ENCODE peak calls at places on chromosomes 1 and 21, in seven cellular contexts. A is K562, I is GM12878, R is H1, K is GM12892, T is HepG2, O is GM12891. S is an unnamed sample.

GRCh38 chr1:25695991-25696330 is 79.4 kb downstream of the MAN1C1 start:
- DNase-seq in A (no peak), I (no peak), R (no peak), K (no peak), T (no peak), O (no peak), S (no peak)

GRCh38 chr1:2073382-2074230 is 23.4 kb downstream of the PRKCZ start:
- DNase-seq in A (peak), I (no peak), R (no peak), K (no peak), T (no peak), O (no peak), S (peak)

GRCh38 chr1:100441651-100442050 is 89.3 kb downstream of the CDC14A start:
- DNase-seq in A (no peak), I (no peak), R (no peak), K (no peak), T (no peak), O (no peak), S (no peak)

GRCh38 chr21:37219766-37220432 is 47.2 kb downstream of the VPS26C start:
- DNase-seq in A (no peak), I (no peak), R (no peak), K (no peak), T (no peak), O (no peak), S (no peak)

GRCh38 chr1:62314951-62315350 is 4.3 kb downstream of the KANK4 start:
- DNase-seq in A (no peak), I (no peak), R (no peak), K (no peak), T (no peak), O (no peak), S (no peak)

GRCh38 chr1:38085666-38086305 is 39.2 kb upstream of the POU3F1 start:
- DNase-seq in A (no peak), I (no peak), R (no peak), K (no peak), T (no peak), O (no peak), S (no peak)

GRCh38 chr1:236381565-236382158 is 12.4 kb upstream of the EDARADD start:
- DNase-seq in A (no peak), I (no peak), R (no peak), K (no peak), T (no peak), O (no peak), S (no peak)

GRCh38 chr1:38577937-38578443 is 281.6 kb downstream of the RRAGC start:
- DNase-seq in A (no peak), I (no peak), R (no peak), K (no peak), T (no peak), O (no peak), S (no peak)

GRCh38 chr1:234977891-234978396 is 150.7 kb downstream of the TOMM20 start:
- DNase-seq in A (no peak), I (no peak), R (no peak), K (no peak), T (peak), O (no peak), S (no peak)

GRCh38 chr1:109371271-109371739 is 26.4 kb downstream of the SORT1 start:
- DNase-seq in A (no peak), I (no peak), R (no peak), K (no peak), T (no peak), O (no peak), S (no peak)

GRCh38 chr1:153791856-153792253 is 16.6 kb downstream of the SLC27A3 start:
- DNase-seq in A (no peak), I (no peak), R (no peak), K (no peak), T (no peak), O (no peak), S (no peak)

GRCh38 chr1:41735587-41736290 is 183.0 kb downstream of the HIVEP3 start:
- DNase-seq in A (no peak), I (no peak), R (no peak), K (no peak), T (no peak), O (no peak), S (no peak)

GRCh38 chr21:33950425-33951079 is 34.9 kb upstream of the ATP5PO start:
- DNase-seq in A (no peak), I (no peak), R (peak), K (no peak), T (no peak), O (no peak), S (no peak)

DNA sequence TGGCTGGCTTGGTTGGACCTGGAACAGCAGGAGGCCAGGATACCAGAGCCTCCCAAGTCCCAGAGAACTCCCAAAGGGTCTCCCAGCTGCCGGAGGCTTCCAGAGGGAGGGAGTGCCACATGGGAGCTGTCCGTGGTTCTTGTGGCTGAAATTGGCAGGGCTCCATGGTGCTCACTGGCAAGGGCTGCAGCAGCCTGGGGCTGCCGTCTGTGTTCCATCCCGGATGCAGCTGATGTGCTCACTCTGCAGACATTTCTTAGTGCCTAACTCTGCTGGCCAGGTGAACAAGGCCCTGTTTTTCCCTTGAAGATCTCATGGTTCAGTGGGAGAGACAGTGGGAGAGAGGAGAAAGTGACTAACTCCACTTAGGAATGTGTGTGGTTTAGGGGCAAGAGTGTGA is 261.1 kb downstream of the CAMTA1 start:
- DNase-seq in A (no peak), I (no peak), R (peak), K (no peak), T (no peak), O (no peak), S (peak)
- TF ChIP-seq TAF1 in A (no peak), I (no peak), R (no peak), K (no peak), T (no peak), O (no peak), S (no peak)

GRCh38 chr1:222168621-222169020 is 379.3 kb downstream of the HHIPL2 start:
- DNase-seq in A (no peak), I (no peak), R (no peak), K (no peak), T (no peak), O (no peak), S (no peak)
- TF ChIP-seq TAF1 in A (no peak), I (no peak), R (no peak), K (no peak), T (no peak), O (no peak), S (no peak)

GRCh38 chr1:206829875-206830274 is 35.5 kb upstream of the IL20 start:
- DNase-seq in A (no peak), I (no peak), R (no peak), K (no peak), T (no peak), O (no peak), S (no peak)
- TF ChIP-seq TAF1 in A (no peak), I (no peak), R (no peak), K (no peak), T (no peak), O (no peak), S (no peak)

DNA sequence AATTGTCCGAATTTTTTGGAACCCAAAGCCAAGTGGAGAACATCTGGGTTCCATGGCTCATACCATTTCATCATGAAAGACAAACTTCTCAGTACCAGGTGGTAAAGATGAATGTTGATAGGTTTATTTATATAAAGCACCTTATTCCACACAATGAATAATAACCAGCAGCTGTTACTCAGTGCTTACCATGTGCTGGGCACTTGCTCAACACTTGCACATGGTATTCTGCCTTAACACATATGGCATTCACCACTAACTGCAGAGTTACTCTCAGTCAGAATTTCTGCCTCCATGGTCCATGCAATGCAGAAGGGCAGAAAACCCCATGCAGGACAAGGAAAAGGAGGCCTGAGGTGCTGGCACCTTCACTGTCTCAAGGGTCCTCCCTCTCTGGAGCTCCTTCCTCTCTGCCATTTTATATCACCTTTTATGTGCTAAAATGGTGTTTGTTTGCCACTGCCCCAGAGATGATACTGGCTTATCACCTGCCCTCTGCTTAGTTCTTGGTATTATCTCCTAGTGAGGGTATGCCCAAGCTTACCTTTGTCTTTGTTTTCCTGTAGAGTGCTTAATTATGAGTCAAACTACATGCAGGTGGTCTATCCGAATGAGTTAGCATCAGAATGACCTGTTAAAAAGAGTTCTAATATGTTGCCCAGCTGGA is 76.7 kb upstream of the ZNF326 start:
- DNase-seq in A (no peak), I (no peak), R (no peak), K (no peak), T (no peak), O (no peak), S (no peak)
- TF ChIP-seq TAF1 in A (no peak), I (no peak), R (no peak), K (no peak), T (no peak), O (no peak), S (no peak)

DNA sequence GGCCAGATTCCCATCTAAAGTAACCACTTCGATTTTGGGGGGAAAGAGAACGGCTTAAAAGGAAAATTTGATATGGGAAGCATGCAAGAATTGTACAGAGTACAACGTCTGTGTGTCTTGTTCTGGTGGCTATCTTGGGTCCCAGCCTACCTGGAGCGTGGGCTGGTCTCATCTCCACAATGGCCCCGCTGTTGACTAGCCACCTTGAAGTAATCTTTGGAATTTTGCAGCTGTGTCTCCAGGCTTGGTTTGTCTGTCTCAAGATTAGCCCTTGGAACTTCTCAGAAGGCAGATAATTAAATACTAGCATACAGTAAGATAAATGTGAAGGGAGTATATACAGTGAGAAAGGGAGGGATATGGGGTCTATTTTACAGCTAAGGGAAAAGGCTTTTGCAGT is 1.3 kb upstream of the CC2D1B start:
- DNase-seq in A (no peak), I (no peak), R (no peak), K (no peak), T (no peak), O (no peak), S (no peak)
- TF ChIP-seq TAF1 in A (no peak), I (no peak), R (no peak), K (no peak), T (no peak), O (no peak), S (no peak)

GRCh38 chr1:33925586-33925985 is 61.7 kb downstream of the HMGB4 start:
- DNase-seq in A (no peak), I (no peak), R (no peak), K (no peak), T (no peak), O (no peak), S (no peak)
- TF ChIP-seq TAF1 in A (no peak), I (no peak), R (no peak), K (no peak), T (no peak), O (no peak), S (no peak)

DNA sequence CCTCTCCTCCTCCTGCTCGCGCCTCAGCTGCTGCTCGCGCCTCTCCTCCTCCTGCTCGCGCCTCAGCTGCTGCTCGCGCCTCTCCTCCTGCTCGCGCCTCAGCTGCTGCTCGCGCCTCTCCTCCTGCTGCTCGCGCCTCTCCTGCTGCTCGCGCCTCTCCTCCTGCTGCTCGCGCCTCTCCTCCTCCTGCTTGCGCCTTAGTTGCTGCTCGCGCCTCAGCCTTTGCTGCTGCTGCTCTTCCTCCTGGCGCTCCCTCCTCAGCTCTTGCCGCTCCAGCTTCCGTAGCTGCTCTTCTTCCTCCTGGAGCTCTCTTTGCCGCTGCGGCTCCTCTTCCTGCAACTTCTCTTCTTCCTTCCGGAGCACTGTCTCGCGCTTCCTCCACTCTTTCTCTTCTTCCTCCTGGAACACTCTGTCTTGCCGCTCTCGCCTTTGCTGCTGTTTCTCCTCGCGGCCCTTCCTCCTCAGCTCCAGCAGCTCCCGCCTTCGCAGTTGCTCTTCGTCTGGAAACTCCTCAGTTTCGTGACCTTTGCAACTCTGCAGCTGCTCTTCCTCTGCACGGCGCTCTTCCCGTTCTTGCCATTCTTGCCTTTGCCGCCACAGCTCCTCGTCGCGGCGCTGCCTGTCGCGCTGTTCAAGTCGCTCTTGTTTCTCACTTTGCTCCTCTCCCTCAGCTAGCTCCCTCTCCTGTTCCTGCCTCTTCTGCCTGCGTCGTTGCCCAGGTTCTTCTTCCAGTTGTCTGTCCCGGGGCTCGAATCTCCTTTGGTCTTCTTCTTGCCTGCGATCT is 3.0 kb downstream of the TCHH start:
- DNase-seq in A (no peak), I (no peak), R (peak), K (no peak), T (no peak), O (no peak), S (no peak)
- TF ChIP-seq TAF1 in A (no peak), I (no peak), R (no peak), K (no peak), T (no peak), O (no peak), S (no peak)

DNA sequence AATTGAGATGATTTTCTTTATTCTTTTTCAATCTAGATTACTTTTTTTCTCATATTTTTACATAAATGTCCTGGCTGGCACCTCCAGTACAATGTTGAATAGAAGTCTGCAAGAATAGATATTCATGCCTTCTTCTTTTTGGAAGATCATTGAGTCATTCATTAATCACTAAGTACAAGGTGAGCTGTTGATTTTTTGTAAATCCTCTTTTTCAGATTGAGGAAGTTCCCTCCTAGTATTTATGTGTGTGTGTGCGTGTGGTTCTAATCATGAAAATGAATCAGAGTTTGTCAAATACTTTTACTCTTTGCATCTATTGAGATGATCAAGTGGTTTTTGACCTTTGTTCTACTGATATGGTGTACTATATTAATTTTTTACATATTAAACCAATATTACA is 859.3 kb downstream of the KCNT2 start:
- DNase-seq in A (no peak), I (no peak), R (no peak), K (no peak), T (no peak), O (no peak), S (no peak)
- TF ChIP-seq TAF1 in A (no peak), I (no peak), R (no peak), K (no peak), T (no peak), O (no peak), S (no peak)

GRCh38 chr1:237613984-237614383 is 276.7 kb downstream of the ZP4 start:
- DNase-seq in A (no peak), I (no peak), R (no peak), K (no peak), T (no peak), O (no peak), S (no peak)
- TF ChIP-seq TAF1 in A (no peak), I (no peak), R (no peak), K (no peak), T (no peak), O (no peak), S (no peak)

DNA sequence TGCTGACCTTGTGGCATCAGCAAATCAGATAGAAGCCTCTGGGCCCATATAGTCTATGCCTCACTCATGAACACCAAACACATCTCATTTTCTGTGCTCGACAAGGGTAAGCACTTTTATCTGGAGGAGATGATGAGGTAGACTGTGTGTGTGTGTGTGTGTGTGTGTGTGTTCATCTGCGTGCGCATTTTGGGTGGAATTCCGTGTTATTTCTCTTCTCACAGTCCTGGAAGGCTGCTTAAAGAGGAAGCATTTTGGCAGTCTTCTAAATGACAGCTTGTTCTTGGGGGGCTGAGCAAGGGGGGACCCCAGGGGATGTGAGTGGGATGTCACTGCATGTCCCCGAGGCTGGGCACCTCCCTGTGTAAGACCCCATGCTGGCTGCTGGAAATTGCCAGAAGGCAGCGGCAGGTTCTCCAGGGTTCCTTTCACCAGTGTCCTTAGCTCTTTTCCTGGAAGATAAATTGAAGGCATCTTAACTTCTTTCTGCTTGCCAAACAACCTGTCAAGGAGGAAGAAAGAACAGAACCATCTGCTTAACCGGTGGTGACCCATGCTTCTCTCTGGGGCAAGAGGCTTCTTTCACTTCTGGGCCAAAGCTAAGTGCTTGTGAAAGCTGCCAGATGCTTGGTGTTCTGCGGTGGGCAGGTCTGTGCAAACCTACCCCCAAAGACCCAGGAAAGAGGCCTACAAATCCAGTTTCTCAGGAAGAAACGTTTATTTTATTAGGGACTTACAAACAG is 9.9 kb upstream of the RD3 start:
- DNase-seq in A (no peak), I (no peak), R (no peak), K (no peak), T (no peak), O (no peak), S (no peak)
- TF ChIP-seq TAF1 in A (no peak), I (no peak), R (no peak), K (no peak), T (no peak), O (no peak), S (no peak)